ENCODE peak calls at places on chromosomes 7 and 10, in seven cellular contexts. F is EH; H is stimulated activated CD8-positive, alpha-beta memory T cell treated with anti-CD3 and anti-CD28 coated beads, Interleukin-15, amount 100 ng/mL, for 24 hours; M is GM06990; G is NCI-H1105 treated with DMSO at 0.1 percent for 48 hours; T is kidney epithelial cell; Z is activated CD4-positive, alpha-beta memory T cell treated with anti-CD3 and anti-CD28 coated beads, Interleukin-2, amount 10 ng/mL, durations not matched to agents 7 days and 5 days. R is an unnamed sample.

GRCh38 chr7:30322656-30323355 is 38.4 kb downstream of the ZNRF2 start:
- DNase-seq in H (no peak), Z (peak; percentile 20), F (no peak), M (peak; percentile 50), G (no peak), T (no peak), R (peak; percentile 13)

GRCh38 chr10:5291501-5292195 is 73.1 kb upstream of the UCN3 start:
- DNase-seq in H (no peak), M (no peak), Z (peak; percentile 77), T (peak; percentile 42), G (no peak), F (peak; percentile 91), R (peak; percentile 77)

GRCh38 chr10:32650246-32650655 is 204.3 kb downstream of the CCDC7 start:
- DNase-seq in H (no peak), Z (peak; percentile 20), G (no peak), M (no peak), F (no peak), T (no peak), R (no peak)

GRCh38 chr10:98316661-98317060 is 48.7 kb upstream of the LOXL4 start:
- DNase-seq in T (no peak), F (peak; percentile 87), H (no peak), M (no peak), G (no peak), Z (no peak), R (no peak)

GRCh38 chr10:80472234-80473095 is 18.4 kb downstream of the TSPAN14 start:
- DNase-seq in G (no peak), F (peak; percentile 80), T (no peak), M (peak; percentile 67), H (no peak), Z (peak; percentile 50), R (peak; percentile 72)

GRCh38 chr10:63525021-63525420 is 3.8 kb downstream of the REEP3 start:
- DNase-seq in T (no peak), F (no peak), H (no peak), Z (no peak), M (no peak), G (no peak), R (no peak)

GRCh38 chr10:102120987-102121738 is 995 bp upstream of the LDB1 start:
- DNase-seq in F (peak; percentile 91), T (no peak), H (no peak), M (no peak), G (no peak), Z (peak; percentile 20), R (peak; percentile 37)

GRCh38 chr7:151470656-151471180 is 30.8 kb upstream of the CRYGN start:
- DNase-seq in H (no peak), F (no peak), G (no peak), Z (no peak), T (no peak), M (no peak), R (no peak)

GRCh38 chr7:4667776-4668509 is 14.2 kb upstream of the FOXK1 start:
- DNase-seq in Z (no peak), M (no peak), G (no peak), T (no peak), F (peak; percentile 95), H (no peak), R (no peak)

R was measured in activated CD8-positive, alpha-beta T cell treated with anti-CD3 and anti-CD28 coated beads for 36 hours.